ENCODE peak calls at places on chromosome X, in six cellular contexts. N is choroid plexus epithelial cell; K is NCI-H345; Q is NCI-H2081; F is CD8-positive, alpha-beta memory T cell; I is effector CD4-positive, alpha-beta T cell. G is an unnamed sample.
A peak's percentile ranks its signal among the peaks of the same experiment; 100 is the strongest.

GRCh38 chrX:139563251-139563650 is 32.7 kb downstream of the F9 start:
- DNase-seq in Q (no peak), F (no peak), K (no peak), N (no peak), I (no peak), G (no peak)

GRCh38 chrX:133399411-133399810 is 15.9 kb downstream of the GPC4 start:
- DNase-seq in K (no peak), N (no peak), Q (no peak), I (no peak), F (no peak), G (no peak)

GRCh38 chrX:40773188-40773587 is 37.8 kb upstream of the MED14 start:
- DNase-seq in F (no peak), N (no peak), K (no peak), I (no peak), Q (no peak), G (no peak)

GRCh38 chrX:34053931-34054330 is 78.2 kb downstream of the FAM47A start:
- DNase-seq in F (no peak), K (no peak), Q (no peak), N (no peak), I (no peak), G (no peak)

GRCh38 chrX:39242187-39242586 is 440.9 kb downstream of the MID1IP1 start:
- DNase-seq in F (no peak), K (peak; percentile 36), N (peak; percentile 36), I (no peak), Q (peak; percentile 66), G (peak; percentile 38)

GRCh38 chrX:48752498-48752897 is 9.0 kb upstream of the GLOD5 start:
- DNase-seq in I (no peak), N (no peak), K (no peak), Q (no peak), F (no peak), G (no peak)

GRCh38 chrX:39730671-39731389 is 366.9 kb downstream of the BCOR start:
- DNase-seq in Q (peak; percentile 80), I (peak; percentile 28), F (peak; percentile 27), K (no peak), N (peak; percentile 75), G (peak; percentile 47)

GRCh38 chrX:44228621-44229020 is 114.9 kb downstream of the EFHC2 start:
- DNase-seq in K (no peak), F (no peak), N (no peak), I (no peak), Q (no peak), G (no peak)

GRCh38 chrX:64394059-64394873 is 986 bp downstream of the MTMR8 start:
- DNase-seq in K (no peak), Q (no peak), N (no peak), I (no peak), F (no peak), G (no peak)

GRCh38 chrX:81114757-81115156 is 87.0 kb downstream of the HMGN5 start:
- DNase-seq in K (no peak), I (no peak), N (no peak), Q (no peak), F (no peak), G (no peak)

GRCh38 chrX:1581132-1581531 is 10.3 kb upstream of the AKAP17A start:
- DNase-seq in Q (no peak), K (peak; percentile 32), I (peak; percentile 54), F (peak; percentile 67), N (peak; percentile 66), G (peak; percentile 38)

GRCh38 chrX:24200133-24200532 is 50.6 kb downstream of the ZFX start:
- DNase-seq in F (no peak), K (no peak), I (no peak), Q (no peak), N (no peak), G (no peak)

GRCh38 chrX:23008431-23009099 is 8.8 kb downstream of the DDX53 start:
- DNase-seq in I (no peak), N (peak; percentile 57), Q (no peak), K (peak; percentile 3), F (no peak), G (peak; percentile 41)

GRCh38 chrX:119008122-119008744 is 33.8 kb downstream of the LONRF3 start:
- DNase-seq in I (peak; percentile 17), N (peak; percentile 55), K (no peak), Q (peak; percentile 59), F (no peak), G (peak; percentile 29)

GRCh38 chrX:13937370-13938052 is 92.2 kb downstream of the GEMIN8 start:
- DNase-seq in Q (peak; percentile 29), K (peak; percentile 8), N (peak; percentile 5), I (no peak), F (no peak), G (no peak)

GRCh38 chrX:13293700-13294099 is 26.2 kb downstream of the ATXN3L start:
- DNase-seq in I (no peak), Q (peak; percentile 97), K (peak; percentile 56), N (no peak), F (no peak), G (peak; percentile 88)

GRCh38 chrX:42131856-42132255 is 208.5 kb upstream of the CASK start:
- DNase-seq in F (no peak), K (no peak), Q (no peak), N (peak; percentile 12), I (no peak), G (peak; percentile 49)

GRCh38 chrX:19870206-19870605 is 17.2 kb downstream of the SH3KBP1 start:
- DNase-seq in Q (no peak), F (no peak), I (no peak), N (no peak), K (no peak), G (no peak)

GRCh38 chrX:9267415-9267814 is 197.4 kb upstream of the TBL1X start:
- DNase-seq in Q (no peak), I (no peak), F (no peak), K (no peak), N (peak; percentile 32), G (no peak)

GRCh38 chrX:65630771-65631170 is 36.7 kb upstream of the MSN start:
- DNase-seq in F (no peak), Q (no peak), I (no peak), N (no peak), K (no peak), G (no peak)

GRCh38 chrX:112967341-112967740 is 126.7 kb upstream of the AMOT start:
- DNase-seq in I (no peak), N (no peak), F (no peak), K (no peak), Q (no peak), G (peak; percentile 75)

GRCh38 chrX:140274761-140275525 is 229.9 kb downstream of the SOX3 start:
- DNase-seq in Q (no peak), F (no peak), N (peak; percentile 21), K (no peak), I (no peak), G (peak; percentile 70)

GRCh38 chrX:39492495-39493162 is 605.1 kb downstream of the BCOR start:
- DNase-seq in K (no peak), F (no peak), I (no peak), Q (no peak), N (no peak), G (peak; percentile 0)

GRCh38 chrX:38192007-38192625 is 28.6 kb downstream of the SRPX start:
- DNase-seq in Q (peak; percentile 41), I (no peak), F (no peak), K (peak; percentile 4), N (peak; percentile 48), G (peak; percentile 39)

GRCh38 chrX:42117318-42117717 is 194.0 kb upstream of the CASK start:
- DNase-seq in K (no peak), N (no peak), F (no peak), I (no peak), Q (no peak), G (no peak)

GRCh38 chrX:53479295-53479694 is 45.1 kb upstream of the HSD17B10 start:
- DNase-seq in Q (peak; percentile 11), I (no peak), F (no peak), N (no peak), K (no peak), G (peak; percentile 15)

GRCh38 chrX:39633293-39633692 is 464.5 kb downstream of the BCOR start:
- DNase-seq in I (no peak), N (peak; percentile 21), K (no peak), Q (no peak), F (no peak), G (no peak)

GRCh38 chrX:11784543-11784942 is 26.5 kb downstream of the MSL3 start:
- DNase-seq in Q (no peak), N (no peak), K (no peak), I (no peak), F (no peak), G (no peak)

GRCh38 chrX:77070108-77070918 is 376.9 kb upstream of the FGF16 start:
- DNase-seq in F (no peak), K (no peak), Q (no peak), N (no peak), I (no peak), G (no peak)

GRCh38 chrX:142637206-142637605 is 388.5 kb upstream of the SPANXN4 start:
- DNase-seq in F (no peak), K (no peak), I (no peak), N (no peak), Q (no peak), G (no peak)

GRCh38 chrX:70769659-70770232 is 138.8 kb downstream of the TEX11 start:
- DNase-seq in F (no peak), Q (no peak), N (peak; percentile 13), K (no peak), I (no peak), G (peak; percentile 1)

GRCh38 chrX:23786268-23786815 is 3.4 kb downstream of the SAT1 start:
- DNase-seq in I (no peak), Q (no peak), N (peak; percentile 42), K (no peak), F (no peak), G (peak; percentile 73)

GRCh38 chrX:10050481-10050880 is 83.3 kb downstream of the CLDN34 start:
- DNase-seq in F (no peak), I (no peak), N (no peak), Q (no peak), K (no peak), G (peak; percentile 27)

GRCh38 chrX:45758319-45758718 is 557.6 kb upstream of the DIPK2B start:
- DNase-seq in N (peak; percentile 89), K (no peak), I (no peak), Q (no peak), F (peak; percentile 47), G (peak; percentile 66)

GRCh38 chrX:120309873-120310730 is 1.2 kb downstream of the TMEM255A start:
- DNase-seq in I (no peak), F (no peak), N (peak; percentile 40), K (no peak), Q (no peak), G (peak; percentile 41)

GRCh38 chrX:115582871-115583729 is 22.1 kb downstream of the PLS3 start:
- DNase-seq in Q (no peak), N (peak; percentile 52), K (no peak), I (no peak), F (no peak), G (peak; percentile 54)

GRCh38 chrX:118569676-118570075 is 74.1 kb downstream of the DOCK11 start:
- DNase-seq in K (no peak), Q (no peak), I (no peak), N (no peak), F (no peak), G (peak; percentile 1)

GRCh38 chrX:126982158-126982557 is 162.6 kb downstream of the PRR32 start:
- DNase-seq in Q (no peak), N (no peak), K (no peak), I (no peak), F (no peak), G (no peak)

GRCh38 chrX:83501540-83501939 is 6.5 kb upstream of the POU3F4 start:
- DNase-seq in I (no peak), K (no peak), Q (no peak), N (no peak), F (no peak), G (no peak)

G was measured in epithelial cell of esophagus.